ENCODE peak calls at places on chromosomes 1 and 21, in eight cellular contexts. W is gastrocnemius medialis, Z is PC-9, O is type B pancreatic cell, H is cardiac fibroblast, R is GM12864, D is foreskin keratinocyte, T is fibroblast of lung. M is an unnamed sample.

GRCh38 chr1:89998306-89998705 is 3.4 kb downstream of the ZNF326 start:
- DNase-seq in T (peak), R (no peak), D (no peak), O (no peak), Z (no peak), H (peak), W (no peak), M (no peak)

GRCh38 chr1:222263791-222264190 is 284.1 kb downstream of the HHIPL2 start:
- DNase-seq in D (no peak), W (no peak), T (no peak), Z (no peak), H (no peak), O (no peak), R (no peak), M (no peak)

GRCh38 chr1:29236993-29237905 is 927 bp downstream of the PTPRU start:
- DNase-seq in W (peak), T (peak), O (peak), R (no peak), D (no peak), H (peak), Z (peak), M (no peak)

GRCh38 chr1:154837679-154838171 is 32.4 kb downstream of the KCNN3 start:
- DNase-seq in Z (no peak), H (peak), O (no peak), D (no peak), R (no peak), W (peak), T (no peak), M (no peak)

GRCh38 chr1:21240706-21241105 is 49.6 kb downstream of the ECE1 start:
- DNase-seq in W (no peak), T (no peak), R (no peak), D (no peak), O (no peak), H (no peak), Z (no peak), M (no peak)

GRCh38 chr1:19472174-19472573 is 13.2 kb downstream of the CAPZB start:
- DNase-seq in Z (no peak), W (no peak), T (no peak), H (no peak), O (no peak), R (no peak), D (no peak), M (no peak)

GRCh38 chr1:198538579-198539364 is 1.7 kb downstream of the ATP6V1G3 start:
- DNase-seq in H (no peak), Z (no peak), O (no peak), D (no peak), R (no peak), W (no peak), T (no peak), M (no peak)

GRCh38 chr1:193185861-193186714 is at the start of gene B3GALT2:
- DNase-seq in H (peak), O (no peak), D (peak), T (peak), W (no peak), R (no peak), Z (no peak), M (no peak)

GRCh38 chr1:155175927-155176371 is 2.3 kb downstream of the TRIM46 start:
- DNase-seq in H (no peak), O (no peak), T (no peak), D (no peak), R (no peak), W (no peak), Z (no peak), M (no peak)

GRCh38 chr1:156143765-156144489 is 9.5 kb upstream of the SEMA4A start:
- DNase-seq in D (no peak), H (no peak), T (peak), W (no peak), R (no peak), O (no peak), Z (no peak), M (no peak)

GRCh38 chr1:209732725-209733124 is 23.1 kb upstream of the TRAF3IP3 start:
- DNase-seq in W (no peak), T (no peak), Z (no peak), D (no peak), H (no peak), O (no peak), R (no peak), M (no peak)

GRCh38 chr1:211327341-211327921 is 798 bp downstream of the TRAF5 start:
- DNase-seq in T (peak), R (no peak), Z (peak), H (peak), O (no peak), D (no peak), W (no peak), M (no peak)

GRCh38 chr1:209414803-209415329 is 168.6 kb upstream of the CAMK1G start:
- DNase-seq in D (no peak), R (no peak), O (no peak), H (no peak), T (no peak), W (no peak), Z (no peak), M (no peak)

GRCh38 chr1:156654700-156655099 is 12.8 kb downstream of the BCAN start:
- DNase-seq in R (no peak), W (no peak), H (no peak), Z (no peak), T (peak), O (no peak), D (no peak), M (no peak)

GRCh38 chr1:176656257-176656995 is 193.5 kb downstream of the PAPPA2 start:
- DNase-seq in H (peak), T (peak), Z (no peak), W (peak), O (no peak), D (peak), R (no peak), M (no peak)

GRCh38 chr1:5927506-5928370 is 64.5 kb downstream of the NPHP4 start:
- DNase-seq in D (no peak), H (no peak), W (no peak), R (no peak), Z (no peak), O (peak), T (no peak), M (no peak)

GRCh38 chr1:228092342-228093049 is 10.0 kb downstream of the ARF1 start:
- DNase-seq in D (no peak), Z (no peak), R (no peak), T (no peak), H (no peak), W (no peak), O (no peak), M (no peak)

GRCh38 chr1:242828828-242829227 is 304.3 kb upstream of the PLD5 start:
- DNase-seq in Z (no peak), D (no peak), R (no peak), O (no peak), H (no peak), W (no peak), T (peak), M (no peak)

GRCh38 chr1:161792740-161793139 is 26.6 kb downstream of the ATF6 start:
- DNase-seq in W (no peak), H (peak), T (peak), Z (peak), R (no peak), O (no peak), D (peak), M (peak)

GRCh38 chr1:192485692-192486436 is 89.7 kb upstream of the RGS1 start:
- DNase-seq in T (peak), W (peak), H (peak), D (peak), R (no peak), Z (peak), O (no peak), M (peak)

GRCh38 chr21:29206445-29206844 is 76.0 kb downstream of the MAP3K7CL start:
- DNase-seq in T (no peak), D (no peak), Z (no peak), H (no peak), O (no peak), R (no peak), W (no peak), M (no peak)

GRCh38 chr1:30038134-30039025 is 685.0 kb downstream of the MATN1 start:
- DNase-seq in Z (no peak), R (no peak), W (no peak), O (no peak), T (no peak), H (no peak), D (no peak), M (no peak)

GRCh38 chr1:3350441-3351261 is 103.8 kb upstream of the ARHGEF16 start:
- DNase-seq in H (peak), R (no peak), W (no peak), O (no peak), D (no peak), Z (no peak), T (no peak), M (no peak)

GRCh38 chr1:150477733-150478132 is 9.5 kb upstream of the TARS2 start:
- DNase-seq in Z (peak), W (no peak), O (no peak), T (peak), R (no peak), H (peak), D (peak), M (no peak)

DNA sequence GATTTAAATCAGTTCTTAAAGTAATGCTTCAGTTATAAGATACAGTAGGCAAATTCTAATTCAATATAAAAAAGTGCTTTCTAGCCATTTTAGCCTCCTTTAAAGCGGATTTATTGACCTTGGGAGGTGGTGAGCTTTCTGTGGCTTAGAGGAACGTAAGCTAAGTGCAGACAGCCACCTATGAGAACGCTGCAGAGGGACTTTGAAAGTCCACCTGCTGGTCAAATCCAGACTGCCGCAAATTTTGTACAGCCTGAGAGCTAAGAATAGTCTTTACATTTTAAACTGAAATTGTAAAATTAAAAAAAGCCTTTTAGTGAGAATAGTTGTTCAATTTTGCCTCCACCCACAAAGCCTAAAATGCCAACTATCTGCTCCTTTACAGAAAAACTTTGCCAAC is 67.0 kb upstream of the SSX2IP start:
- DNase-seq in D (no peak), Z (no peak), R (no peak), T (no peak), O (no peak), H (no peak), W (no peak), M (no peak)
- TF ChIP-seq CTCF in D (no peak), Z (peak), R (no peak), T (no peak), O (peak), H (no peak), W (no peak), M (peak)

GRCh38 chr1:238950786-238951185 is 435.6 kb upstream of the CHRM3 start:
- DNase-seq in W (no peak), R (no peak), D (no peak), H (no peak), O (no peak), T (no peak), Z (no peak), M (no peak)

GRCh38 chr1:238951809-238952208 is 434.6 kb upstream of the CHRM3 start:
- DNase-seq in Z (peak), W (no peak), D (peak), R (no peak), T (peak), H (peak), O (no peak), M (peak)

GRCh38 chr1:238954865-238955264 is 431.5 kb upstream of the CHRM3 start:
- DNase-seq in W (no peak), H (no peak), D (peak), T (peak), Z (no peak), R (no peak), O (no peak), M (no peak)

GRCh38 chr1:238955934-238956333 is 430.4 kb upstream of the CHRM3 start:
- DNase-seq in T (peak), W (no peak), Z (no peak), D (no peak), O (no peak), H (no peak), R (no peak), M (no peak)

GRCh38 chr1:238953448-238953847 is 432.9 kb upstream of the CHRM3 start:
- DNase-seq in Z (no peak), T (no peak), R (no peak), D (no peak), H (no peak), O (no peak), W (no peak), M (no peak)
- TF ChIP-seq CTCF in Z (peak), T (no peak), R (no peak), D (no peak), H (peak), O (peak), W (no peak), M (no peak)

GRCh38 chr1:119225831-119226230 is 85.4 kb upstream of the WARS2 start:
- DNase-seq in D (no peak), H (no peak), W (no peak), O (no peak), T (no peak), R (no peak), Z (no peak), M (no peak)
- TF ChIP-seq CTCF in D (peak), H (no peak), W (no peak), O (peak), T (no peak), R (peak), Z (peak), M (no peak)

GRCh38 chr21:45285266-45285931 is 2.3 kb downstream of the POFUT2 start:
- DNase-seq in D (no peak), Z (no peak), H (no peak), O (peak), W (no peak), R (no peak), T (no peak), M (no peak)

GRCh38 chr21:45287438-45288391 is at the start of gene POFUT2:
- DNase-seq in H (peak), R (peak), Z (peak), O (peak), W (peak), D (peak), T (peak), M (peak)

GRCh38 chr21:45289134-45289533 is 1.4 kb upstream of the POFUT2 start:
- DNase-seq in D (no peak), W (no peak), T (no peak), H (no peak), Z (no peak), R (no peak), O (no peak), M (no peak)

GRCh38 chr21:45288441-45288841 is 746 bp upstream of the POFUT2 start:
- DNase-seq in R (no peak), T (no peak), W (no peak), O (peak), Z (no peak), D (no peak), H (no peak), M (no peak)

DNA sequence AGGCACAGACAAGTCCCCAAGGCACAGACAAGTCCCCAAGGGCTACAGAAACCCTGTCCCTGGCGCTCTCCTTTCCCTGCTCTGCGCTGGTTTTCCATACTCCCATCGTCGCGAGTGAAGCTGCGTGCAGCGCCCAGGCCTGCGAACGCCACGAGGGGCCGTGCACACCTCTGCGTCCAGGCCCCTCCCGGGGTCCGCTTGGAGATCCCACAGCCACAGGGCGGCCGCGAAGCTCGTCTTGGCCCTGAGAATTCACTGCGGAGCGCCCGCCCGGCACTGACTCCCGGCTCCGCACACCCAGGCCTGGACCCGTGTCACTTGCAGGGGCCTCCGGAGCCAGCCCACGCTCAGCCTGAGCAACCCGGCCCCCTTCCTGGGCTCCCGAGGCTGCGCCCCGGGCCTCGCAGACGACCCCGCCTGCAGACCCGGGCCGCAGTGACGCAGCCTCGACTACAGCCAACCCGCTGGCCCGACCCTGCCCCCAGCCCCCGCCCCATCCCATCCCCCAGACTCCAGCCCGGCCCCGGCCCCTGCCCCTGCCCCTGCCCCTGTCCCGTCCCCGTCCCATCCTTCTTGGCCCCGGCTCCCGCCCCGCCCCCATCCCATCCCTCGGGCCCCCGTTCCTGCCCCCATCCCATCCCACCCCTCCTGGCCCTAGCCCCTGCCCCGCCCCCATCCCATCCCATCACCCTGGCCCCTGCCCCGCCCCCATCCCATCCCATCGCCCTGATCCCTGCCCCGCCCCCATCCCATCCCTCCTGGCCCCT is 841 bp downstream of the POFUT2 start:
- DNase-seq in W (no peak), H (no peak), O (peak), T (peak), R (no peak), D (no peak), Z (no peak), M (no peak)
- TF ChIP-seq CTCF in W (no peak), H (no peak), O (no peak), T (no peak), R (no peak), D (no peak), Z (no peak), M (no peak)

GRCh38 chr1:101017448-101017847 is 8.1 kb downstream of the DPH5 start:
- DNase-seq in R (no peak), Z (no peak), T (no peak), H (no peak), D (no peak), W (no peak), O (no peak), M (no peak)
- TF ChIP-seq CTCF in R (no peak), Z (no peak), T (no peak), H (no peak), D (no peak), W (no peak), O (no peak), M (no peak)

GRCh38 chr1:202661136-202661845 is 49.0 kb downstream of the SYT2 start:
- DNase-seq in Z (no peak), O (no peak), R (no peak), H (no peak), W (no peak), D (no peak), T (no peak), M (no peak)
- TF ChIP-seq CTCF in Z (peak), O (no peak), R (peak), H (peak), W (no peak), D (peak), T (no peak), M (peak)

GRCh38 chr1:165869343-165869742 is 41.9 kb downstream of the UCK2 start:
- DNase-seq in W (no peak), H (peak), O (no peak), Z (no peak), T (no peak), D (no peak), R (no peak), M (no peak)
- TF ChIP-seq CTCF in W (no peak), H (peak), O (peak), Z (no peak), T (peak), D (no peak), R (no peak), M (no peak)

GRCh38 chr1:175225805-175226129 is 33.2 kb upstream of the KIAA0040 start:
- DNase-seq in R (no peak), W (no peak), T (no peak), H (no peak), O (no peak), Z (no peak), D (no peak), M (no peak)
- TF ChIP-seq CTCF in R (peak), W (no peak), T (no peak), H (peak), O (peak), Z (no peak), D (no peak), M (no peak)

M was measured in LNCaP clone FGC.